ENCODE peak calls at places on chromosomes 12 and 14, in five cellular contexts. One of them, this sample, is unnamed.

GRCh38 chr12:108559748-108560147 is 1.2 kb downstream of the SART3 start:
- DNase-seq in PC-9: no peak
- DNase-seq in activated CD4-positive, alpha-beta memory T cell treated with anti-CD3 and anti-CD28 coated beads for 36 hours: peak; percentile 19
- DNase-seq in skeletal muscle cell: no peak
- DNase-seq in T-cell: no peak
- DNase-seq in this sample: no peak

GRCh38 chr12:3753549-3754284 is 808 bp upstream of the CRACR2A start:
- DNase-seq in PC-9: no peak
- DNase-seq in activated CD4-positive, alpha-beta memory T cell treated with anti-CD3 and anti-CD28 coated beads for 36 hours: peak; percentile 14
- DNase-seq in skeletal muscle cell: no peak
- DNase-seq in T-cell: no peak
- DNase-seq in this sample: no peak

GRCh38 chr12:75592086-75592485 is 80.7 kb upstream of the KRR1 start:
- DNase-seq in PC-9: no peak
- DNase-seq in activated CD4-positive, alpha-beta memory T cell treated with anti-CD3 and anti-CD28 coated beads for 36 hours: no peak
- DNase-seq in skeletal muscle cell: no peak
- DNase-seq in T-cell: no peak
- DNase-seq in this sample: no peak

GRCh38 chr12:107990325-107990724 is 138.8 kb upstream of the WSCD2 start:
- DNase-seq in PC-9: peak; percentile 6
- DNase-seq in activated CD4-positive, alpha-beta memory T cell treated with anti-CD3 and anti-CD28 coated beads for 36 hours: peak; percentile 46
- DNase-seq in skeletal muscle cell: no peak
- DNase-seq in T-cell: peak; percentile 33
- DNase-seq in this sample: peak; percentile 11

GRCh38 chr12:111156304-111156703 is 212.6 kb downstream of the PHETA1 start:
- DNase-seq in PC-9: no peak
- DNase-seq in activated CD4-positive, alpha-beta memory T cell treated with anti-CD3 and anti-CD28 coated beads for 36 hours: no peak
- DNase-seq in skeletal muscle cell: no peak
- DNase-seq in T-cell: no peak
- DNase-seq in this sample: no peak

GRCh38 chr12:128813883-128814282 is 9.9 kb downstream of the SLC15A4 start:
- DNase-seq in PC-9: no peak
- DNase-seq in activated CD4-positive, alpha-beta memory T cell treated with anti-CD3 and anti-CD28 coated beads for 36 hours: no peak
- DNase-seq in skeletal muscle cell: no peak
- DNase-seq in T-cell: no peak
- DNase-seq in this sample: no peak

GRCh38 chr12:57626111-57626928 is 6.7 kb downstream of the B4GALNT1 start:
- DNase-seq in PC-9: no peak
- DNase-seq in activated CD4-positive, alpha-beta memory T cell treated with anti-CD3 and anti-CD28 coated beads for 36 hours: no peak
- DNase-seq in skeletal muscle cell: no peak
- DNase-seq in T-cell: no peak
- DNase-seq in this sample: no peak

GRCh38 chr14:23164250-23164649 is 19.2 kb downstream of the SLC7A8 start:
- DNase-seq in PC-9: no peak
- DNase-seq in activated CD4-positive, alpha-beta memory T cell treated with anti-CD3 and anti-CD28 coated beads for 36 hours: no peak
- DNase-seq in skeletal muscle cell: no peak
- DNase-seq in T-cell: no peak
- DNase-seq in this sample: no peak

GRCh38 chr12:46154221-46154975 is 114.4 kb downstream of the SLC38A1 start:
- DNase-seq in PC-9: peak; percentile 9
- DNase-seq in activated CD4-positive, alpha-beta memory T cell treated with anti-CD3 and anti-CD28 coated beads for 36 hours: no peak
- DNase-seq in skeletal muscle cell: peak; percentile 34
- DNase-seq in T-cell: no peak
- DNase-seq in this sample: peak; percentile 64

GRCh38 chr14:103500148-103500990 is 22.3 kb downstream of the CKB start:
- DNase-seq in PC-9: peak; percentile 90
- DNase-seq in activated CD4-positive, alpha-beta memory T cell treated with anti-CD3 and anti-CD28 coated beads for 36 hours: peak; percentile 86
- DNase-seq in skeletal muscle cell: no peak
- DNase-seq in T-cell: peak; percentile 78
- DNase-seq in this sample: peak; percentile 63

GRCh38 chr14:90870950-90871604 is 54.8 kb upstream of the TTC7B start:
- DNase-seq in PC-9: no peak
- DNase-seq in activated CD4-positive, alpha-beta memory T cell treated with anti-CD3 and anti-CD28 coated beads for 36 hours: no peak
- DNase-seq in skeletal muscle cell: no peak
- DNase-seq in T-cell: no peak
- DNase-seq in this sample: no peak

GRCh38 chr14:69711065-69711464 is 55.9 kb upstream of the SRSF5 start:
- DNase-seq in PC-9: no peak
- DNase-seq in activated CD4-positive, alpha-beta memory T cell treated with anti-CD3 and anti-CD28 coated beads for 36 hours: no peak
- DNase-seq in skeletal muscle cell: no peak
- DNase-seq in T-cell: no peak
- DNase-seq in this sample: no peak

GRCh38 chr12:8146416-8146771 is 10.4 kb upstream of the ZNF705A start:
- DNase-seq in PC-9: no peak
- DNase-seq in activated CD4-positive, alpha-beta memory T cell treated with anti-CD3 and anti-CD28 coated beads for 36 hours: no peak
- DNase-seq in skeletal muscle cell: no peak
- DNase-seq in T-cell: no peak
- DNase-seq in this sample: no peak

GRCh38 chr12:85002778-85003296 is 33.2 kb downstream of the TSPAN19 start:
- DNase-seq in PC-9: no peak
- DNase-seq in activated CD4-positive, alpha-beta memory T cell treated with anti-CD3 and anti-CD28 coated beads for 36 hours: no peak
- DNase-seq in skeletal muscle cell: no peak
- DNase-seq in T-cell: no peak
- DNase-seq in this sample: no peak

GRCh38 chr12:14946856-14947255 is 8.5 kb upstream of the ERP27 start:
- DNase-seq in PC-9: no peak
- DNase-seq in activated CD4-positive, alpha-beta memory T cell treated with anti-CD3 and anti-CD28 coated beads for 36 hours: no peak
- DNase-seq in skeletal muscle cell: no peak
- DNase-seq in T-cell: no peak
- DNase-seq in this sample: peak; percentile 18

GRCh38 chr12:52847335-52848102 is 1.3 kb downstream of the KRT78 start:
- DNase-seq in PC-9: peak; percentile 89
- DNase-seq in activated CD4-positive, alpha-beta memory T cell treated with anti-CD3 and anti-CD28 coated beads for 36 hours: peak; percentile 14
- DNase-seq in skeletal muscle cell: no peak
- DNase-seq in T-cell: no peak
- DNase-seq in this sample: peak; percentile 90

GRCh38 chr12:51752490-51752889 is 96.0 kb downstream of the FIGNL2 start:
- DNase-seq in PC-9: no peak
- DNase-seq in activated CD4-positive, alpha-beta memory T cell treated with anti-CD3 and anti-CD28 coated beads for 36 hours: no peak
- DNase-seq in skeletal muscle cell: peak; percentile 75
- DNase-seq in T-cell: no peak
- DNase-seq in this sample: peak; percentile 53

GRCh38 chr14:78638926-78639325 is 468.8 kb downstream of the NRXN3 start:
- DNase-seq in PC-9: no peak
- DNase-seq in activated CD4-positive, alpha-beta memory T cell treated with anti-CD3 and anti-CD28 coated beads for 36 hours: no peak
- DNase-seq in skeletal muscle cell: no peak
- DNase-seq in T-cell: no peak
- DNase-seq in this sample: no peak

GRCh38 chr12:58563621-58564020 is 356.7 kb downstream of the LRIG3 start:
- DNase-seq in PC-9: no peak
- DNase-seq in activated CD4-positive, alpha-beta memory T cell treated with anti-CD3 and anti-CD28 coated beads for 36 hours: no peak
- DNase-seq in skeletal muscle cell: no peak
- DNase-seq in T-cell: no peak
- DNase-seq in this sample: no peak

GRCh38 chr12:105219261-105220018 is 16.5 kb downstream of the APPL2 start:
- DNase-seq in PC-9: no peak
- DNase-seq in activated CD4-positive, alpha-beta memory T cell treated with anti-CD3 and anti-CD28 coated beads for 36 hours: no peak
- DNase-seq in skeletal muscle cell: no peak
- DNase-seq in T-cell: no peak
- DNase-seq in this sample: no peak

GRCh38 chr14:95222151-95222631 is 64.9 kb upstream of the DICER1 start:
- DNase-seq in PC-9: peak; percentile 2
- DNase-seq in activated CD4-positive, alpha-beta memory T cell treated with anti-CD3 and anti-CD28 coated beads for 36 hours: no peak
- DNase-seq in skeletal muscle cell: peak; percentile 79
- DNase-seq in T-cell: no peak
- DNase-seq in this sample: no peak

GRCh38 chr14:35807131-35807961 is 1.7 kb downstream of the RALGAPA1 start:
- DNase-seq in PC-9: no peak
- DNase-seq in activated CD4-positive, alpha-beta memory T cell treated with anti-CD3 and anti-CD28 coated beads for 36 hours: no peak
- DNase-seq in skeletal muscle cell: no peak
- DNase-seq in T-cell: no peak
- DNase-seq in this sample: no peak

GRCh38 chr14:90496379-90496778 is 99.5 kb downstream of the CALM1 start:
- DNase-seq in PC-9: no peak
- DNase-seq in activated CD4-positive, alpha-beta memory T cell treated with anti-CD3 and anti-CD28 coated beads for 36 hours: no peak
- DNase-seq in skeletal muscle cell: no peak
- DNase-seq in T-cell: no peak
- DNase-seq in this sample: no peak

This sample was measured in HT1080.